ENCODE peak calls at places on chromosomes 3 and 15, in seven cellular contexts. L is AG08395, R is T-cell, W is PC-3, A is lung microvascular endothelial cell, P is astrocyte of the spinal cord, O is activated gamma-delta T cell treated with Interleukin-2 at 50 U/mL for 16 hours. K is an unnamed sample.

GRCh38 chr15:43067717-43068461 is 37.9 kb downstream of the UBR1 start:
- DNase-seq in L (peak; percentile 28), R (no peak), W (peak; percentile 47), A (no peak), P (peak; percentile 71), O (no peak), K (no peak)

GRCh38 chr3:49277357-49277723 is 308 bp upstream of the C3orf62 start:
- DNase-seq in L (no peak), R (no peak), W (no peak), A (no peak), P (no peak), O (no peak), K (no peak)

GRCh38 chr3:100560426-100560825 is 49.0 kb upstream of the ADGRG7 start:
- DNase-seq in L (no peak), R (no peak), W (no peak), A (no peak), P (no peak), O (no peak), K (no peak)

GRCh38 chr15:72155021-72155621 is 36.9 kb downstream of the SENP8 start:
- DNase-seq in L (peak; percentile 21), R (no peak), W (peak; percentile 75), A (peak; percentile 28), P (peak; percentile 13), O (no peak), K (no peak)

GRCh38 chr15:101126618-101127502 is 125.0 kb downstream of the CHSY1 start:
- DNase-seq in L (peak; percentile 24), R (no peak), W (peak; percentile 14), A (peak; percentile 11), P (peak; percentile 80), O (no peak), K (no peak)

GRCh38 chr3:26498192-26498591 is 124.4 kb upstream of the LRRC3B start:
- DNase-seq in L (no peak), R (no peak), W (no peak), A (no peak), P (no peak), O (no peak), K (no peak)

GRCh38 chr15:101170568-101171350 is 81.1 kb downstream of the CHSY1 start:
- DNase-seq in L (peak; percentile 72), R (no peak), W (peak; percentile 78), A (peak; percentile 49), P (peak; percentile 80), O (no peak), K (no peak)

GRCh38 chr15:49731187-49731828 is 110.5 kb downstream of the DTWD1 start:
- DNase-seq in L (no peak), R (no peak), W (no peak), A (no peak), P (no peak), O (no peak), K (no peak)

GRCh38 chr3:157026091-157026490 is 133.9 kb downstream of the CCNL1 start:
- DNase-seq in L (no peak), R (no peak), W (no peak), A (no peak), P (no peak), O (no peak), K (no peak)

GRCh38 chr3:186882881-186883685 is 40.6 kb downstream of the ADIPOQ start:
- DNase-seq in L (peak; percentile 65), R (no peak), W (peak; percentile 88), A (peak; percentile 88), P (peak; percentile 72), O (no peak), K (no peak)

GRCh38 chr3:15284121-15284889 is 48.1 kb downstream of the SH3BP5 start:
- DNase-seq in L (no peak), R (no peak), W (peak; percentile 53), A (no peak), P (no peak), O (no peak), K (no peak)

GRCh38 chr15:85579957-85580694 is 199.7 kb downstream of the AKAP13 start:
- DNase-seq in L (no peak), R (no peak), W (no peak), A (peak; percentile 55), P (peak; percentile 50), O (no peak), K (no peak)

GRCh38 chr3:123735456-123735855 is 148.7 kb downstream of the MYLK start:
- DNase-seq in L (no peak), R (no peak), W (no peak), A (no peak), P (no peak), O (no peak), K (no peak)

GRCh38 chr3:55042591-55042990 is 114.7 kb upstream of the LRTM1 start:
- DNase-seq in L (no peak), R (no peak), W (no peak), A (no peak), P (no peak), O (no peak), K (no peak)

GRCh38 chr3:134710313-134710680 is 59.5 kb upstream of the KY start:
- DNase-seq in L (no peak), R (no peak), W (no peak), A (no peak), P (no peak), O (no peak), K (no peak)

GRCh38 chr3:37765591-37766219 is 96.0 kb upstream of the CTDSPL start:
- DNase-seq in L (no peak), R (no peak), W (no peak), A (no peak), P (peak; percentile 23), O (no peak), K (no peak)

GRCh38 chr15:67741313-67741712 is 84.0 kb upstream of the SKOR1 start:
- DNase-seq in L (peak; percentile 6), R (no peak), W (no peak), A (no peak), P (no peak), O (no peak), K (no peak)

GRCh38 chr15:57345584-57345983 is 30.7 kb upstream of the CGNL1 start:
- DNase-seq in L (peak; percentile 11), R (no peak), W (peak; percentile 19), A (peak; percentile 38), P (no peak), O (no peak), K (no peak)

GRCh38 chr3:192875971-192876565 is 41.6 kb downstream of the MB21D2 start:
- DNase-seq in L (no peak), R (no peak), W (peak; percentile 45), A (no peak), P (no peak), O (no peak), K (no peak)

GRCh38 chr3:182349051-182349450 is 444.3 kb upstream of the ATP11B start:
- DNase-seq in L (no peak), R (no peak), W (no peak), A (no peak), P (no peak), O (no peak), K (no peak)

K was measured in CD4-positive, alpha-beta memory T cell.